ENCODE peak calls at places on chromosomes 11 and 22, in nine cellular contexts. P is psoas muscle; I is OCI-LY7; X is lower lobe of right lung; G is endodermal cell; J is cardiac muscle cell; N is breast epithelium; S is CD8-positive, alpha-beta T cell; D is small intestine. F is an unnamed sample.
A peak's percentile ranks its signal among the peaks of the same experiment; 100 is the strongest.

GRCh38 chr22:28344893-28345292 is 334.7 kb downstream of the TTC28 start:
- DNase-seq in P (no peak), I (no peak), X (no peak), G (no peak), J (no peak), N (no peak), S (no peak), D (no peak), F (no peak)

GRCh38 chr11:73889019-73889418 is 12.2 kb downstream of the PAAF1 start:
- DNase-seq in P (no peak), I (no peak), X (no peak), G (no peak), J (no peak), N (no peak), S (no peak), D (no peak), F (no peak)

GRCh38 chr22:27755521-27756211 is 45.9 kb downstream of the MN1 start:
- DNase-seq in P (no peak), I (no peak), X (peak; percentile 30), G (no peak), J (no peak), N (no peak), S (no peak), D (no peak), F (no peak)

GRCh38 chr11:74453373-74453975 is 13.9 kb downstream of the KCNE3 start:
- DNase-seq in P (peak; percentile 77), I (peak; percentile 67), X (peak; percentile 75), G (peak; percentile 93), J (peak; percentile 79), N (peak; percentile 37), S (peak; percentile 58), D (peak; percentile 82), F (peak; percentile 86)

GRCh38 chr11:125968363-125968762 is 22.5 kb downstream of the VSIG10L2 start:
- DNase-seq in P (no peak), I (no peak), X (no peak), G (no peak), J (no peak), N (no peak), S (no peak), D (peak; percentile 60), F (no peak)

GRCh38 chr11:12090761-12091261 is 19.6 kb upstream of the MICAL2 start:
- DNase-seq in P (no peak), I (no peak), X (peak; percentile 81), G (no peak), J (no peak), N (no peak), S (no peak), D (peak; percentile 100), F (no peak)

GRCh38 chr22:30925667-30926066 is 42.9 kb downstream of the MORC2 start:
- DNase-seq in P (no peak), I (no peak), X (no peak), G (no peak), J (no peak), N (no peak), S (no peak), D (no peak), F (no peak)

GRCh38 chr11:11857769-11858168 is 16.0 kb downstream of the USP47 start:
- DNase-seq in P (no peak), I (no peak), X (no peak), G (no peak), J (no peak), N (no peak), S (no peak), D (peak; percentile 23), F (no peak)

GRCh38 chr11:114135737-114136151 is 76.2 kb downstream of the ZBTB16 start:
- DNase-seq in P (no peak), I (no peak), X (no peak), G (peak; percentile 70), J (no peak), N (no peak), S (no peak), D (no peak), F (no peak)

GRCh38 chr11:116263770-116264169 is 509.0 kb downstream of the BUD13 start:
- DNase-seq in P (no peak), I (no peak), X (no peak), G (peak; percentile 90), J (no peak), N (no peak), S (no peak), D (no peak), F (no peak)

GRCh38 chr11:32968541-32968940 is 47.1 kb upstream of the DEPDC7 start:
- DNase-seq in P (no peak), I (no peak), X (no peak), G (no peak), J (no peak), N (no peak), S (no peak), D (no peak), F (no peak)

GRCh38 chr11:32960553-32961164 is 55.0 kb upstream of the DEPDC7 start:
- DNase-seq in P (no peak), I (peak; percentile 60), X (no peak), G (no peak), J (peak; percentile 61), N (no peak), S (no peak), D (peak; percentile 69), F (peak; percentile 86)

GRCh38 chr11:32962016-32962415 is 53.7 kb upstream of the DEPDC7 start:
- DNase-seq in P (no peak), I (no peak), X (no peak), G (no peak), J (no peak), N (no peak), S (no peak), D (no peak), F (no peak)

DNA sequence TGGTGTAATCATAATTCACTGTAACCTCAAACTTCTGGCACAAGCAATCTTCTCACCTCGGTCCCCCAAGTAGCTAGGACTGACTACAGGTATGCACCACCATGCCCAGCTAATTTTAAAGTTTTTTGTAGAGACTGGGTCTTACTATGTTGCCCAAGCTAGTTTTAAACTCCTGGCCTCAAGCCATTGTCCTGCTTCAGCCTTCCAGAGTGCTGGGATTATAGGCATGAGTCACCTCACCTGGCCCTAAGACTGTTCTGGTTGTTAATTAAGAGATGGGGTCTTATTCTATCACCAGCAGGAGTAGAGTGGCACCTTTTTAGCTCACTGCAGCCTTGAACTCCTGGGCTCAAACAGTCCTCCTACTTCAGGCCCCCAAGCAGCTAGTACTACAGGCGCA is 52.0 kb upstream of the DEPDC7 start:
- DNase-seq in P (no peak), I (no peak), X (no peak), G (no peak), J (no peak), N (no peak), S (no peak), D (no peak), F (no peak)
- H3K36me3 ChIP-seq in P (no peaks in the 10 kb centered on the region), I (peaks cover 94% of the 10 kb centered on the region), X (peaks cover 36% of the 10 kb centered on the region), G (peaks cover 29% of the 10 kb centered on the region), J (peaks cover 24% of the 10 kb centered on the region), N (no peaks in the 10 kb centered on the region), S (no peaks in the 10 kb centered on the region), D (peaks cover 2% of the 10 kb centered on the region), F (peaks cover 62% of the 10 kb centered on the region)

GRCh38 chr22:39463277-39463676 is 6.5 kb downstream of the MGAT3 start:
- DNase-seq in P (no peak), I (no peak), X (no peak), G (no peak), J (no peak), N (no peak), S (peak; percentile 10), D (no peak), F (peak; percentile 60)
- H3K4me1 ChIP-seq in P (peaks cover 13% of the 10 kb centered on the region), I (peaks cover 98% of the 10 kb centered on the region), X (peaks cover 48% of the 10 kb centered on the region), G (peaks cover 4% of the 10 kb centered on the region), J (peaks cover 10% of the 10 kb centered on the region), N (no peaks in the 10 kb centered on the region), S (peaks cover 4% of the 10 kb centered on the region), D (peaks cover 5% of the 10 kb centered on the region), F (peaks cover 99% of the 10 kb centered on the region)

GRCh38 chr11:134913999-134914590 is 502.1 kb upstream of the B3GAT1 start:
- DNase-seq in P (no peak), I (no peak), X (no peak), G (no peak), J (no peak), N (no peak), S (no peak), D (no peak), F (no peak)

GRCh38 chr11:134915212-134915611 is 503.2 kb upstream of the B3GAT1 start:
- DNase-seq in P (no peak), I (no peak), X (no peak), G (no peak), J (no peak), N (no peak), S (no peak), D (no peak), F (no peak)

GRCh38 chr11:134908583-134908982 is 496.5 kb upstream of the B3GAT1 start:
- DNase-seq in P (no peak), I (no peak), X (no peak), G (no peak), J (no peak), N (no peak), S (no peak), D (no peak), F (no peak)

GRCh38 chr11:134913391-134913790 is 501.3 kb upstream of the B3GAT1 start:
- DNase-seq in P (no peak), I (no peak), X (no peak), G (no peak), J (no peak), N (no peak), S (no peak), D (no peak), F (no peak)

GRCh38 chr11:134911514-134912180 is 499.6 kb upstream of the B3GAT1 start:
- DNase-seq in P (no peak), I (no peak), X (no peak), G (no peak), J (no peak), N (no peak), S (no peak), D (peak; percentile 29), F (no peak)
- H3K9me3 ChIP-seq in P (no peaks in the 10 kb centered on the region), I (no peaks in the 10 kb centered on the region), X (no peaks in the 10 kb centered on the region), G (no peaks in the 10 kb centered on the region), J (no peaks in the 10 kb centered on the region), N (no peaks in the 10 kb centered on the region), S (no peaks in the 10 kb centered on the region), D (no peaks in the 10 kb centered on the region), F (no peaks in the 10 kb centered on the region)

GRCh38 chr22:42871146-42872050 is 14.3 kb upstream of the ARFGAP3 start:
- DNase-seq in P (no peak), I (no peak), X (no peak), G (peak; percentile 34), J (no peak), N (no peak), S (no peak), D (no peak), F (no peak)
- H3K36me3 ChIP-seq in P (no peaks in the 10 kb centered on the region), I (peaks cover 9% of the 10 kb centered on the region), X (peaks cover 73% of the 10 kb centered on the region), G (peaks cover 48% of the 10 kb centered on the region), J (peaks cover 20% of the 10 kb centered on the region), N (no peaks in the 10 kb centered on the region), S (peaks cover 4% of the 10 kb centered on the region), D (peaks cover 16% of the 10 kb centered on the region), F (no peaks in the 10 kb centered on the region)

GRCh38 chr22:48099671-48100070 is 1337.2 kb downstream of the TBC1D22A start:
- DNase-seq in P (no peak), I (no peak), X (no peak), G (peak; percentile 26), J (no peak), N (no peak), S (no peak), D (no peak), F (no peak)
- H3K4me1 ChIP-seq in P (no peaks in the 10 kb centered on the region), I (peaks cover 80% of the 10 kb centered on the region), X (no peaks in the 10 kb centered on the region), G (no peaks in the 10 kb centered on the region), J (no peaks in the 10 kb centered on the region), N (no peaks in the 10 kb centered on the region), S (peaks cover 28% of the 10 kb centered on the region), D (no peaks in the 10 kb centered on the region), F (peaks cover 81% of the 10 kb centered on the region)

F was measured in Karpas-422.